ENCODE peak calls at places on chromosomes 7 and 10, in eight cellular contexts. R is BE2C, G is hepatocyte, U is AG04450, I is upper lobe of right lung, K is foreskin fibroblast, V is astrocyte of the cerebellum, L is lower leg skin. A is an unnamed sample.

GRCh38 chr7:90769036-90769435 is 172.9 kb downstream of the CDK14 start:
- DNase-seq in R (no peak), V (no peak), U (no peak), I (no peak), L (no peak), G (no peak), K (no peak), A (no peak)

GRCh38 chr10:84401838-84402611 is 73.6 kb downstream of the CCSER2 start:
- DNase-seq in L (no peak), K (no peak), U (no peak), V (no peak), I (no peak), G (no peak), R (no peak), A (no peak)

GRCh38 chr10:62584726-62585125 is 210.6 kb downstream of the ZNF365 start:
- DNase-seq in L (no peak), G (no peak), K (no peak), V (no peak), R (no peak), U (no peak), I (no peak), A (peak; percentile 58)

GRCh38 chr10:98262571-98262970 is 5.4 kb downstream of the LOXL4 start:
- DNase-seq in U (no peak), K (no peak), L (peak; percentile 87), R (peak; percentile 33), I (peak; percentile 78), V (no peak), G (no peak), A (peak; percentile 30)

GRCh38 chr10:53256623-53257022 is 484.0 kb upstream of the MBL2 start:
- DNase-seq in V (no peak), K (no peak), I (no peak), U (no peak), L (no peak), G (peak; percentile 16), R (no peak), A (no peak)

GRCh38 chr10:1159131-1160061 is 103.2 kb downstream of the WDR37 start:
- DNase-seq in L (peak; percentile 60), V (no peak), I (peak; percentile 51), G (no peak), R (no peak), K (no peak), U (no peak), A (no peak)

GRCh38 chr10:31358688-31359330 is 39.8 kb downstream of the ZEB1 start:
- DNase-seq in I (no peak), U (peak; percentile 13), R (no peak), V (no peak), K (no peak), L (no peak), G (no peak), A (peak; percentile 24)

GRCh38 chr10:43114031-43114742 is 24.1 kb upstream of the CSGALNACT2 start:
- DNase-seq in L (no peak), I (peak; percentile 57), U (no peak), G (no peak), V (no peak), R (no peak), K (no peak), A (no peak)

GRCh38 chr10:79438021-79438698 is 7.3 kb downstream of the ZCCHC24 start:
- DNase-seq in I (peak; percentile 56), U (no peak), L (peak; percentile 87), G (no peak), K (no peak), R (no peak), V (no peak), A (no peak)

GRCh38 chr7:48087349-48087748 is 1.7 kb upstream of the UPP1 start:
- DNase-seq in I (no peak), G (no peak), L (no peak), V (no peak), R (no peak), U (no peak), K (no peak), A (peak; percentile 78)

GRCh38 chr7:112573302-112574039 is 92.7 kb downstream of the LSMEM1 start:
- DNase-seq in R (peak; percentile 57), K (no peak), I (no peak), G (no peak), L (no peak), U (no peak), V (peak; percentile 1), A (no peak)

DNA sequence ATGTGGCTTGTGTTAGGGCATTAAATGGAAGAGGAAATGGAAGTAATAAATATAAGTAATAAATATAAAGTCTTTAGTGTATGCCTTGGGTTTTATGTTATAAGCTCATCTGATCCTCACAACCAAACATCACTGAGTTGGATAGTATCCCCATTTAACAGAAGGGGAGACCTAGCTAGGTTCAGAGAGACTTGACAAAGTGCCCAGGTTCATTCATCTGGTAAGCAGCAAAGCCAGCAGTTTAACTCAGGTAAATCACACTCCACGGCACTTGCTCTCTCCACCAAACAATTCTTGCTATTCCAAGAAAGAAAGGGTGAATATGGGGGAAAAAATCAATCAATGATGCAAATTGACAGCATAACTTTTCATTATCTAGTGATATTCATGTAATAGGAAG is 167.3 kb downstream of the MAGI2 start:
- DNase-seq in L (no peak), V (no peak), U (no peak), G (no peak), I (no peak), R (no peak), K (no peak), A (no peak)
- TF ChIP-seq CTCF in L (no peak), V (no peak), U (no peak), G (no peak), I (no peak), R (no peak), K (no peak), A (no peak)

DNA sequence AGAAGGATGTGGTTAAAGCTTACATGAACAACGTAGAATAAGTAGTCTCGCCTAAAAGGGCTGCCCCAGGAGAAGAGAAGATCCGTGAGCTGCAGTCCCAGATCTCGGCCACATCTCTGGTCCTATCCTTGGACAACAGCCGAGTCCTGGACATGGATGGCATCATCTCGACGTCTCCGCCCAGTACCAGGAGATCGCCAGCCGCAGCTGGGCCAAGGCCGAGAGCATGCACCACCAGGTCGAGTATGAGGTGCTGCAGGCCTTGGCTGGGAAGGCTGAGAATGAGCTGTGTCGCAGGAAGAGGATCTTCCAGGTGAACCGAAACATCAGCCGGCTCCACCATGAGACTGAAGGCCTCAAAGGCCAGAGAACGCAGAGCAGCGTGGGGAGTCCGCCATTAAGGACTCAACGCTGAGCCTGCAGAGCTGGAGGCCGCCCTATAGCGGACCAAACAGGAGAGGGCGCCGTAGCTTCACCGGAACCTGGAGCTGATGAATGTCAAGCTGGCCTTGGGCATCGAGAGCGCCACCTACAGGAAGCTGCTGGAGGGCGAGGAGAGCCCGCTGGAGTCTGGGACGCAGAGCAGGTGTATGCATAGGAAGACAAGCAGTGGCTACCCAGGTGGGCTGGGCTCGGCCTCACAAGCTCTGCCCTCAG is 22.2 kb downstream of the LIPK start:
- DNase-seq in U (no peak), K (no peak), L (no peak), I (peak; percentile 68), V (no peak), G (peak; percentile 7), R (peak; percentile 45), A (no peak)
- TF ChIP-seq CTCF in U (peak; percentile 2), K (no peak), L (no peak), I (peak; percentile 16), V (peak; percentile 3), G (peak; percentile 9), R (peak; percentile 44), A (peak; percentile 67)

GRCh38 chr10:3802526-3803002 is 17.6 kb upstream of the KLF6 start:
- DNase-seq in V (no peak), I (no peak), L (no peak), R (no peak), G (no peak), K (no peak), U (no peak), A (no peak)

GRCh38 chr10:3805227-3805790 is 20.3 kb upstream of the KLF6 start:
- DNase-seq in I (no peak), G (no peak), U (no peak), R (no peak), K (peak; percentile 83), L (no peak), V (no peak), A (peak; percentile 94)

GRCh38 chr10:3801558-3802192 is 16.7 kb upstream of the KLF6 start:
- DNase-seq in R (peak; percentile 68), L (no peak), I (no peak), U (no peak), G (no peak), K (no peak), V (no peak), A (no peak)

GRCh38 chr10:3803884-3804741 is 19.1 kb upstream of the KLF6 start:
- DNase-seq in V (no peak), I (no peak), G (no peak), K (no peak), R (no peak), L (no peak), U (no peak), A (no peak)

GRCh38 chr10:3803295-3803883 is 18.4 kb upstream of the KLF6 start:
- DNase-seq in V (no peak), K (no peak), I (no peak), G (peak; percentile 71), L (no peak), U (no peak), R (no peak), A (no peak)
- TF ChIP-seq CTCF in V (no peak), K (no peak), I (no peak), G (no peak), L (no peak), U (no peak), R (no peak), A (no peak)

GRCh38 chr7:42843209-42843800 is 68.6 kb downstream of the C7orf25 start:
- DNase-seq in K (peak; percentile 27), L (no peak), I (peak; percentile 65), V (peak; percentile 13), U (no peak), R (peak; percentile 63), G (peak; percentile 71), A (no peak)
- TF ChIP-seq CTCF in K (peak; percentile 46), L (no peak), I (peak; percentile 64), V (peak; percentile 69), U (peak; percentile 59), R (peak; percentile 69), G (peak; percentile 69), A (peak; percentile 65)

GRCh38 chr10:125783957-125784356 is 8.3 kb upstream of the MMP21 start:
- DNase-seq in G (no peak), I (no peak), L (no peak), U (no peak), K (no peak), V (no peak), R (no peak), A (no peak)
- TF ChIP-seq CTCF in G (no peak), I (no peak), L (no peak), U (no peak), K (no peak), V (no peak), R (no peak), A (no peak)